ENCODE peak calls at places on chromosomes 5 and 9, in eight cellular contexts. One of them, this sample, is unnamed.

GRCh38 chr5:102611312-102611711 is 112.5 kb upstream of the SLCO6A1 start:
- DNase-seq in NCI-H1092: no peak
- DNase-seq in left cardiac atrium: no peak
- DNase-seq in iris pigment epithelial cell: no peak
- DNase-seq in NCI-H1048: no peak
- DNase-seq in NCI-H1105 treated with DMSO at 0.1 percent for 48 hours: no peak
- DNase-seq in GM23338: no peak
- DNase-seq in astrocyte of the hippocampus: no peak
- DNase-seq in this sample: no peak

GRCh38 chr9:26243722-26244121 is 565.5 kb upstream of the TUSC1 start:
- DNase-seq in NCI-H1092: no peak
- DNase-seq in left cardiac atrium: no peak
- DNase-seq in iris pigment epithelial cell: peak
- DNase-seq in NCI-H1048: no peak
- DNase-seq in NCI-H1105 treated with DMSO at 0.1 percent for 48 hours: no peak
- DNase-seq in GM23338: no peak
- DNase-seq in astrocyte of the hippocampus: peak
- DNase-seq in this sample: no peak

GRCh38 chr5:27748847-27749246 is 710.5 kb upstream of the CDH9 start:
- DNase-seq in NCI-H1092: no peak
- DNase-seq in left cardiac atrium: no peak
- DNase-seq in iris pigment epithelial cell: peak
- DNase-seq in NCI-H1048: no peak
- DNase-seq in NCI-H1105 treated with DMSO at 0.1 percent for 48 hours: no peak
- DNase-seq in GM23338: no peak
- DNase-seq in astrocyte of the hippocampus: no peak
- DNase-seq in this sample: no peak

GRCh38 chr9:19174127-19174921 is 47.0 kb upstream of the PLIN2 start:
- DNase-seq in NCI-H1092: peak
- DNase-seq in left cardiac atrium: peak
- DNase-seq in iris pigment epithelial cell: peak
- DNase-seq in NCI-H1048: no peak
- DNase-seq in NCI-H1105 treated with DMSO at 0.1 percent for 48 hours: peak
- DNase-seq in GM23338: peak
- DNase-seq in astrocyte of the hippocampus: peak
- DNase-seq in this sample: peak

GRCh38 chr9:114343471-114344187 is 14.0 kb downstream of the ORM2 start:
- DNase-seq in NCI-H1092: no peak
- DNase-seq in left cardiac atrium: no peak
- DNase-seq in iris pigment epithelial cell: no peak
- DNase-seq in NCI-H1048: no peak
- DNase-seq in NCI-H1105 treated with DMSO at 0.1 percent for 48 hours: no peak
- DNase-seq in GM23338: no peak
- DNase-seq in astrocyte of the hippocampus: no peak
- DNase-seq in this sample: no peak

GRCh38 chr9:90025816-90026215 is 421.0 kb downstream of the GADD45G start:
- DNase-seq in NCI-H1092: no peak
- DNase-seq in left cardiac atrium: no peak
- DNase-seq in iris pigment epithelial cell: peak
- DNase-seq in NCI-H1048: no peak
- DNase-seq in NCI-H1105 treated with DMSO at 0.1 percent for 48 hours: no peak
- DNase-seq in GM23338: no peak
- DNase-seq in astrocyte of the hippocampus: peak
- DNase-seq in this sample: no peak

GRCh38 chr5:71882826-71883744 is 164.0 kb downstream of the CARTPT start:
- DNase-seq in NCI-H1092: no peak
- DNase-seq in left cardiac atrium: no peak
- DNase-seq in iris pigment epithelial cell: no peak
- DNase-seq in NCI-H1048: no peak
- DNase-seq in NCI-H1105 treated with DMSO at 0.1 percent for 48 hours: no peak
- DNase-seq in GM23338: no peak
- DNase-seq in astrocyte of the hippocampus: peak
- DNase-seq in this sample: peak

GRCh38 chr5:109833946-109834345 is 144.2 kb downstream of the MAN2A1 start:
- DNase-seq in NCI-H1092: no peak
- DNase-seq in left cardiac atrium: no peak
- DNase-seq in iris pigment epithelial cell: no peak
- DNase-seq in NCI-H1048: no peak
- DNase-seq in NCI-H1105 treated with DMSO at 0.1 percent for 48 hours: no peak
- DNase-seq in GM23338: no peak
- DNase-seq in astrocyte of the hippocampus: no peak
- DNase-seq in this sample: no peak

GRCh38 chr5:140118294-140118936 is 4.5 kb downstream of the PURA start:
- DNase-seq in NCI-H1092: no peak
- DNase-seq in left cardiac atrium: no peak
- DNase-seq in iris pigment epithelial cell: no peak
- DNase-seq in NCI-H1048: no peak
- DNase-seq in NCI-H1105 treated with DMSO at 0.1 percent for 48 hours: no peak
- DNase-seq in GM23338: peak
- DNase-seq in astrocyte of the hippocampus: no peak
- DNase-seq in this sample: no peak

GRCh38 chr5:65261499-65261898 is 220.2 kb downstream of the ADAMTS6 start:
- DNase-seq in NCI-H1092: no peak
- DNase-seq in left cardiac atrium: no peak
- DNase-seq in iris pigment epithelial cell: peak
- DNase-seq in NCI-H1048: no peak
- DNase-seq in NCI-H1105 treated with DMSO at 0.1 percent for 48 hours: no peak
- DNase-seq in GM23338: no peak
- DNase-seq in astrocyte of the hippocampus: no peak
- DNase-seq in this sample: no peak

GRCh38 chr9:30584559-30584958 is 1799.9 kb upstream of the ACO1 start:
- DNase-seq in NCI-H1092: no peak
- DNase-seq in left cardiac atrium: no peak
- DNase-seq in iris pigment epithelial cell: no peak
- DNase-seq in NCI-H1048: no peak
- DNase-seq in NCI-H1105 treated with DMSO at 0.1 percent for 48 hours: no peak
- DNase-seq in GM23338: no peak
- DNase-seq in astrocyte of the hippocampus: no peak
- DNase-seq in this sample: no peak

GRCh38 chr9:33159058-33159759 is 7.9 kb downstream of the B4GALT1 start:
- DNase-seq in NCI-H1092: no peak
- DNase-seq in left cardiac atrium: peak
- DNase-seq in iris pigment epithelial cell: peak
- DNase-seq in NCI-H1048: no peak
- DNase-seq in NCI-H1105 treated with DMSO at 0.1 percent for 48 hours: no peak
- DNase-seq in GM23338: no peak
- DNase-seq in astrocyte of the hippocampus: no peak
- DNase-seq in this sample: no peak

GRCh38 chr9:13728917-13729811 is 449.7 kb upstream of the MPDZ start:
- DNase-seq in NCI-H1092: no peak
- DNase-seq in left cardiac atrium: no peak
- DNase-seq in iris pigment epithelial cell: peak
- DNase-seq in NCI-H1048: no peak
- DNase-seq in NCI-H1105 treated with DMSO at 0.1 percent for 48 hours: no peak
- DNase-seq in GM23338: no peak
- DNase-seq in astrocyte of the hippocampus: peak
- DNase-seq in this sample: no peak

GRCh38 chr5:137735531-137736284 is at the start of gene KLHL3:
- DNase-seq in NCI-H1092: peak
- DNase-seq in left cardiac atrium: peak
- DNase-seq in iris pigment epithelial cell: peak
- DNase-seq in NCI-H1048: no peak
- DNase-seq in NCI-H1105 treated with DMSO at 0.1 percent for 48 hours: peak
- DNase-seq in GM23338: peak
- DNase-seq in astrocyte of the hippocampus: peak
- DNase-seq in this sample: peak

GRCh38 chr9:87336407-87336806 is 161.3 kb upstream of the DAPK1 start:
- DNase-seq in NCI-H1092: no peak
- DNase-seq in left cardiac atrium: no peak
- DNase-seq in iris pigment epithelial cell: no peak
- DNase-seq in NCI-H1048: no peak
- DNase-seq in NCI-H1105 treated with DMSO at 0.1 percent for 48 hours: no peak
- DNase-seq in GM23338: peak
- DNase-seq in astrocyte of the hippocampus: no peak
- DNase-seq in this sample: no peak

GRCh38 chr5:87887247-87887646 is 381.4 kb downstream of the TMEM161B start:
- DNase-seq in NCI-H1092: no peak
- DNase-seq in left cardiac atrium: no peak
- DNase-seq in iris pigment epithelial cell: no peak
- DNase-seq in NCI-H1048: no peak
- DNase-seq in NCI-H1105 treated with DMSO at 0.1 percent for 48 hours: no peak
- DNase-seq in GM23338: no peak
- DNase-seq in astrocyte of the hippocampus: no peak
- DNase-seq in this sample: no peak

GRCh38 chr9:121455527-121456239 is 44.0 kb downstream of the GGTA1 start:
- DNase-seq in NCI-H1092: no peak
- DNase-seq in left cardiac atrium: no peak
- DNase-seq in iris pigment epithelial cell: no peak
- DNase-seq in NCI-H1048: no peak
- DNase-seq in NCI-H1105 treated with DMSO at 0.1 percent for 48 hours: no peak
- DNase-seq in GM23338: no peak
- DNase-seq in astrocyte of the hippocampus: no peak
- DNase-seq in this sample: no peak

GRCh38 chr9:14027114-14027812 is 286.7 kb downstream of the NFIB start:
- DNase-seq in NCI-H1092: no peak
- DNase-seq in left cardiac atrium: peak
- DNase-seq in iris pigment epithelial cell: peak
- DNase-seq in NCI-H1048: no peak
- DNase-seq in NCI-H1105 treated with DMSO at 0.1 percent for 48 hours: peak
- DNase-seq in GM23338: no peak
- DNase-seq in astrocyte of the hippocampus: peak
- DNase-seq in this sample: peak

GRCh38 chr5:75037106-75037505 is 15.3 kb downstream of the GCNT4 start:
- DNase-seq in NCI-H1092: no peak
- DNase-seq in left cardiac atrium: no peak
- DNase-seq in iris pigment epithelial cell: peak
- DNase-seq in NCI-H1048: no peak
- DNase-seq in NCI-H1105 treated with DMSO at 0.1 percent for 48 hours: no peak
- DNase-seq in GM23338: no peak
- DNase-seq in astrocyte of the hippocampus: peak
- DNase-seq in this sample: no peak

GRCh38 chr5:150626853-150627276 is 13.6 kb upstream of the SYNPO start:
- DNase-seq in NCI-H1092: no peak
- DNase-seq in left cardiac atrium: peak
- DNase-seq in iris pigment epithelial cell: no peak
- DNase-seq in NCI-H1048: no peak
- DNase-seq in NCI-H1105 treated with DMSO at 0.1 percent for 48 hours: no peak
- DNase-seq in GM23338: no peak
- DNase-seq in astrocyte of the hippocampus: peak
- DNase-seq in this sample: no peak

GRCh38 chr9:103530934-103531333 is 535.8 kb downstream of the CYLC2 start:
- DNase-seq in NCI-H1092: no peak
- DNase-seq in left cardiac atrium: no peak
- DNase-seq in iris pigment epithelial cell: no peak
- DNase-seq in NCI-H1048: no peak
- DNase-seq in NCI-H1105 treated with DMSO at 0.1 percent for 48 hours: no peak
- DNase-seq in GM23338: no peak
- DNase-seq in astrocyte of the hippocampus: peak
- DNase-seq in this sample: no peak

GRCh38 chr5:71475788-71476384 is 20.4 kb downstream of the BDP1 start:
- DNase-seq in NCI-H1092: no peak
- DNase-seq in left cardiac atrium: no peak
- DNase-seq in iris pigment epithelial cell: peak
- DNase-seq in NCI-H1048: no peak
- DNase-seq in NCI-H1105 treated with DMSO at 0.1 percent for 48 hours: peak
- DNase-seq in GM23338: peak
- DNase-seq in astrocyte of the hippocampus: peak
- DNase-seq in this sample: peak

GRCh38 chr5:57824047-57824446 is 341.4 kb upstream of the ACTBL2 start:
- DNase-seq in NCI-H1092: no peak
- DNase-seq in left cardiac atrium: no peak
- DNase-seq in iris pigment epithelial cell: peak
- DNase-seq in NCI-H1048: no peak
- DNase-seq in NCI-H1105 treated with DMSO at 0.1 percent for 48 hours: no peak
- DNase-seq in GM23338: no peak
- DNase-seq in astrocyte of the hippocampus: peak
- DNase-seq in this sample: no peak

GRCh38 chr5:130720355-130720754 is 444.7 kb downstream of the HINT1 start:
- DNase-seq in NCI-H1092: no peak
- DNase-seq in left cardiac atrium: no peak
- DNase-seq in iris pigment epithelial cell: peak
- DNase-seq in NCI-H1048: no peak
- DNase-seq in NCI-H1105 treated with DMSO at 0.1 percent for 48 hours: peak
- DNase-seq in GM23338: peak
- DNase-seq in astrocyte of the hippocampus: peak
- DNase-seq in this sample: peak

GRCh38 chr9:77885104-77885672 is 146.4 kb downstream of the GNAQ start:
- DNase-seq in NCI-H1092: no peak
- DNase-seq in left cardiac atrium: no peak
- DNase-seq in iris pigment epithelial cell: no peak
- DNase-seq in NCI-H1048: no peak
- DNase-seq in NCI-H1105 treated with DMSO at 0.1 percent for 48 hours: no peak
- DNase-seq in GM23338: peak
- DNase-seq in astrocyte of the hippocampus: peak
- DNase-seq in this sample: no peak

GRCh38 chr9:92656537-92656925 is 13.4 kb downstream of the IPPK start:
- DNase-seq in NCI-H1092: no peak
- DNase-seq in left cardiac atrium: no peak
- DNase-seq in iris pigment epithelial cell: no peak
- DNase-seq in NCI-H1048: no peak
- DNase-seq in NCI-H1105 treated with DMSO at 0.1 percent for 48 hours: no peak
- DNase-seq in GM23338: no peak
- DNase-seq in astrocyte of the hippocampus: no peak
- DNase-seq in this sample: no peak

GRCh38 chr9:71004196-71004595 is 117.2 kb downstream of the TRPM3 start:
- DNase-seq in NCI-H1092: no peak
- DNase-seq in left cardiac atrium: no peak
- DNase-seq in iris pigment epithelial cell: peak
- DNase-seq in NCI-H1048: no peak
- DNase-seq in NCI-H1105 treated with DMSO at 0.1 percent for 48 hours: no peak
- DNase-seq in GM23338: no peak
- DNase-seq in astrocyte of the hippocampus: no peak
- DNase-seq in this sample: no peak

GRCh38 chr5:77560677-77561263 is 68.7 kb upstream of the WDR41 start:
- DNase-seq in NCI-H1092: peak
- DNase-seq in left cardiac atrium: no peak
- DNase-seq in iris pigment epithelial cell: peak
- DNase-seq in NCI-H1048: no peak
- DNase-seq in NCI-H1105 treated with DMSO at 0.1 percent for 48 hours: peak
- DNase-seq in GM23338: peak
- DNase-seq in astrocyte of the hippocampus: peak
- DNase-seq in this sample: peak

GRCh38 chr5:140642718-140643117 is 3.5 kb downstream of the TMCO6 start:
- DNase-seq in NCI-H1092: no peak
- DNase-seq in left cardiac atrium: no peak
- DNase-seq in iris pigment epithelial cell: peak
- DNase-seq in NCI-H1048: no peak
- DNase-seq in NCI-H1105 treated with DMSO at 0.1 percent for 48 hours: no peak
- DNase-seq in GM23338: no peak
- DNase-seq in astrocyte of the hippocampus: peak
- DNase-seq in this sample: no peak

GRCh38 chr5:169599451-169599850 is 15.9 kb downstream of the SPDL1 start:
- DNase-seq in NCI-H1092: no peak
- DNase-seq in left cardiac atrium: no peak
- DNase-seq in iris pigment epithelial cell: peak
- DNase-seq in NCI-H1048: no peak
- DNase-seq in NCI-H1105 treated with DMSO at 0.1 percent for 48 hours: no peak
- DNase-seq in GM23338: no peak
- DNase-seq in astrocyte of the hippocampus: peak
- DNase-seq in this sample: no peak

GRCh38 chr5:140205216-140205615 is 30.2 kb downstream of the CYSTM1 start:
- DNase-seq in NCI-H1092: no peak
- DNase-seq in left cardiac atrium: no peak
- DNase-seq in iris pigment epithelial cell: no peak
- DNase-seq in NCI-H1048: no peak
- DNase-seq in NCI-H1105 treated with DMSO at 0.1 percent for 48 hours: no peak
- DNase-seq in GM23338: no peak
- DNase-seq in astrocyte of the hippocampus: no peak
- DNase-seq in this sample: no peak

This sample was measured in NCI-H510A treated with DMSO at 0.1 percent for 48 hours.